ENCODE peak calls at places on chromosomes 13 and 19, in four cellular contexts. I is heart right ventricle, V is cardiac muscle cell, C is tibial artery. K is an unnamed sample.

GRCh38 chr19:13007292-13008045 is 12.2 kb downstream of the NFIX start:
- DNase-seq in V (no peak), C (peak), I (peak), K (peak)

GRCh38 chr13:113967206-113967720 is 6.6 kb downstream of the C13orf46 start:
- DNase-seq in I (no peak), V (no peak), C (no peak), K (no peak)

GRCh38 chr13:36891752-36892151 is 28.3 kb downstream of the SMAD9 start:
- DNase-seq in V (no peak), C (no peak), I (no peak), K (no peak)

GRCh38 chr13:44347905-44348304 is 25.7 kb upstream of the SERP2 start:
- DNase-seq in I (no peak), C (no peak), V (peak), K (no peak)

GRCh38 chr13:44219808-44220544 is 153.6 kb upstream of the SERP2 start:
- DNase-seq in C (no peak), I (no peak), V (peak), K (no peak)

GRCh38 chr13:99722931-99723330 is 221.7 kb downstream of the TM9SF2 start:
- DNase-seq in C (no peak), V (no peak), I (no peak), K (no peak)

GRCh38 chr13:97386832-97387486 is 47.0 kb upstream of the RAP2A start:
- DNase-seq in V (peak), C (no peak), I (no peak), K (no peak)

GRCh38 chr19:56601375-56601774 is 6.3 kb downstream of the ZNF71 start:
- DNase-seq in V (no peak), C (no peak), I (no peak), K (no peak)

GRCh38 chr19:50380137-50380536 is 3.9 kb downstream of the NR1H2 start:
- DNase-seq in C (no peak), V (no peak), I (no peak), K (peak)

GRCh38 chr13:41150058-41150457 is 17.5 kb upstream of the KBTBD6 start:
- DNase-seq in I (no peak), C (no peak), V (no peak), K (no peak)

GRCh38 chr13:91153372-91153771 is 194.1 kb upstream of the MIR17HG start:
- DNase-seq in I (no peak), V (no peak), C (no peak), K (no peak)

GRCh38 chr19:45136507-45137178 is 24.1 kb downstream of the NKPD1 start:
- DNase-seq in I (no peak), V (no peak), C (no peak), K (no peak)

GRCh38 chr13:76852991-76853390 is 33.2 kb downstream of the KCTD12 start:
- DNase-seq in V (peak), I (no peak), C (no peak), K (no peak)

GRCh38 chr19:19482785-19483625 is 32.3 kb downstream of the TSSK6 start:
- DNase-seq in V (no peak), C (no peak), I (no peak), K (no peak)

GRCh38 chr13:88823114-88823513 is 1151.9 kb downstream of the SLITRK5 start:
- DNase-seq in I (no peak), V (no peak), C (no peak), K (no peak)

GRCh38 chr13:110680852-110681251 is 25.1 kb downstream of the CARS2 start:
- DNase-seq in I (no peak), V (no peak), C (no peak), K (no peak)

GRCh38 chr13:36436811-36437210 is 4.5 kb downstream of the CCNA1 start:
- DNase-seq in I (no peak), C (no peak), V (no peak), K (no peak)

GRCh38 chr13:102402292-102402691 is 444 bp upstream of the FGF14 start:
- DNase-seq in I (peak), C (peak), V (peak), K (no peak)

GRCh38 chr19:35195822-35196221 is 32.7 kb downstream of the FAM187B start:
- DNase-seq in V (no peak), C (no peak), I (no peak), K (no peak)

GRCh38 chr13:59873856-59874255 is 289.9 kb downstream of the DIAPH3 start:
- DNase-seq in C (no peak), I (no peak), V (no peak), K (no peak)

GRCh38 chr19:13459351-13459750 is 46.9 kb downstream of the CACNA1A start:
- DNase-seq in C (no peak), I (no peak), V (no peak), K (no peak)

GRCh38 chr19:17209126-17210036 is 5.8 kb upstream of the USE1 start:
- DNase-seq in I (no peak), C (no peak), V (peak), K (no peak)

GRCh38 chr13:32264407-32264806 is 50.8 kb downstream of the ZAR1L start:
- DNase-seq in I (peak), C (peak), V (peak), K (no peak)

GRCh38 chr13:100530645-100531044 is 57.9 kb downstream of the GGACT start:
- DNase-seq in V (no peak), I (no peak), C (peak), K (no peak)

GRCh38 chr19:33310606-33311325 is 8.4 kb upstream of the CEBPA start:
- DNase-seq in V (no peak), C (no peak), I (no peak), K (peak)

GRCh38 chr13:73720216-73720840 is 413.9 kb downstream of the KLF12 start:
- DNase-seq in I (no peak), V (no peak), C (no peak), K (no peak)

GRCh38 chr13:113898391-113898790 is 34.5 kb upstream of the GAS6 start:
- DNase-seq in V (no peak), I (no peak), C (no peak), K (no peak)

DNA sequence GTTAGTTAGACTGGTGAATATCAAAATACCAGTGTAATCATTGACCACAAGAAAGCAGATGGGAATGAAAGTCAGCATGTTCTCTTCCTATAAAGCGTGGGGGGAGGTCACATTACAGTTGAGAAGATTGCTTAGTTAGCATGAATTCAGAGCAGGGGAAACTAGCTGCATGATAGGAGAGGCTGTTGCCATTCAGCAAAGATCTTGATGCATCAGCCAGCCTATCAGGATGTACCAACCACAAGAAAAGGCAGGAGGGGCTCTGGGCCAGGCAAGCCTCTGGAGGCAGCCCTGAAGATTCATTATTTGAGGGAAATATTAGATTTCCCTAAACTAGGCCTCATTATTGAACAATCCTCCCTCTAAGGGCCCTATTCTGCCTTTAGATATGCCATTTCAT is 5.0 kb upstream of the MTMR6 start:
- DNase-seq in I (no peak), V (peak), C (no peak), K (no peak)
- TF ChIP-seq CTCF in I (no peak), V (no peak), C (no peak), K (no peak)

DNA sequence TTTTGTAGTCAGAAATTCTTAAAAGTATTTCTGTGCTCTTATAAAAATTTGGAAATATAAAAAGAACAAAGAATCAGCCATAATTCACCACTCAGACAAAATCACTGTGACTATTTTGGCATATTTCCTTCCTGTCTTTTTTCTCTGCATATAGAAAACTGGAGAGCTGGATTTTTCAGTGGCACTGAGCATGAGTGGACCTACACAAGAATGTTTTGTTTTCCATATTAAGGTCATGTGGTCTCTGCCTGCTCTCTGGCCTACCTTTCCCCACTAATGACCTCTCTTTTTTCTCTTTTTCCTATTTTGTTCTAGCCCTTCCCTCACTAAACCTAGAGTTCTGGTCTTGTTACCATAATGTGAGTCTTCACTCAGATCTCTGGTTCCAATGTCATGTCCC is 17.6 kb upstream of the USP12 start:
- DNase-seq in V (no peak), C (no peak), I (no peak), K (no peak)
- H3K4me3 ChIP-seq in V (no peak), C (no peak), I (no peak), K (no peak)

GRCh38 chr13:89951341-89951740 is 1396.1 kb upstream of the MIR17HG start:
- DNase-seq in C (no peak), I (no peak), V (no peak), K (no peak)
- TF ChIP-seq CTCF in C (no peak), I (no peak), V (no peak), K (no peak)

GRCh38 chr19:48639483-48640375 is 2.5 kb upstream of the DBP start:
- DNase-seq in I (peak), V (no peak), C (no peak), K (peak)
- H3K4me3 ChIP-seq in I (no peak), V (no peak), C (no peak), K (no peak)